ENCODE peak calls at places on chromosomes 6 and 20, in five cellular contexts. T is body of pancreas, J is NCI-H1105, S is GM20000, A is adipocyte. E is an unnamed sample.

GRCh38 chr6:166488081-166488685 is 98.3 kb downstream of the RAMACL start:
- DNase-seq in T (peak), J (no peak), S (peak), A (no peak), E (no peak)

GRCh38 chr6:108927927-108928326 is 79.7 kb downstream of the ARMC2 start:
- DNase-seq in T (no peak), J (no peak), S (no peak), A (no peak), E (no peak)

GRCh38 chr6:44697333-44697732 is 309.8 kb downstream of the CDC5L start:
- DNase-seq in T (no peak), J (no peak), S (no peak), A (no peak), E (no peak)

GRCh38 chr6:139161169-139161568 is 26.3 kb downstream of the HECA start:
- DNase-seq in T (no peak), J (no peak), S (no peak), A (peak), E (no peak)

GRCh38 chr6:81561071-81561564 is 191.4 kb downstream of the TENT5A start:
- DNase-seq in T (no peak), J (no peak), S (no peak), A (no peak), E (no peak)

GRCh38 chr20:64226686-64227576 is 28.6 kb upstream of the PCMTD2 start:
- DNase-seq in T (no peak), J (no peak), S (no peak), A (no peak), E (no peak)

GRCh38 chr6:25138697-25139051 is 140.5 kb upstream of the CARMIL1 start:
- DNase-seq in T (no peak), J (no peak), S (peak), A (peak), E (no peak)

GRCh38 chr20:43840382-43841070 is 74.1 kb upstream of the TOX2 start:
- DNase-seq in T (no peak), J (no peak), S (peak), A (no peak), E (no peak)

GRCh38 chr20:41177636-41178035 is 40.3 kb downstream of the PLCG1 start:
- DNase-seq in T (no peak), J (no peak), S (no peak), A (peak), E (peak)

GRCh38 chr20:40279390-40279789 is 409.6 kb downstream of the MAFB start:
- DNase-seq in T (no peak), J (no peak), S (no peak), A (peak), E (peak)

GRCh38 chr6:44811456-44811855 is 423.9 kb downstream of the CDC5L start:
- DNase-seq in T (no peak), J (no peak), S (no peak), A (no peak), E (no peak)

GRCh38 chr20:35947907-35948306 is 6.4 kb downstream of the SCAND1 start:
- DNase-seq in T (no peak), J (no peak), S (no peak), A (no peak), E (no peak)

GRCh38 chr20:46406986-46407670 is 713 bp upstream of the ELMO2 start:
- DNase-seq in T (peak), J (peak), S (peak), A (peak), E (peak)

GRCh38 chr6:136103763-136104311 is 146.3 kb downstream of the MTFR2 start:
- DNase-seq in T (peak), J (no peak), S (no peak), A (no peak), E (no peak)

GRCh38 chr6:32761084-32761483 is 2.2 kb downstream of the HLA-DQB2 start:
- DNase-seq in T (no peak), J (no peak), S (no peak), A (no peak), E (no peak)

GRCh38 chr6:3697609-3698008 is 53.9 kb downstream of the PXDC1 start:
- DNase-seq in T (no peak), J (no peak), S (no peak), A (peak), E (peak)

GRCh38 chr20:39004508-39004907 is 42.4 kb downstream of the DHX35 start:
- DNase-seq in T (peak), J (peak), S (no peak), A (no peak), E (no peak)

GRCh38 chr6:89927788-89928565 is 33.7 kb downstream of the GJA10 start:
- DNase-seq in T (no peak), J (no peak), S (no peak), A (no peak), E (no peak)

GRCh38 chr6:20931093-20931492 is 396.8 kb downstream of the CDKAL1 start:
- DNase-seq in T (no peak), J (no peak), S (no peak), A (peak), E (no peak)

GRCh38 chr6:150894935-150895686 is 29.6 kb downstream of the MTHFD1L start:
- DNase-seq in T (no peak), J (peak), S (peak), A (peak), E (no peak)

GRCh38 chr6:149929422-149929821 is 6.5 kb upstream of the RAET1G start:
- DNase-seq in T (no peak), J (no peak), S (no peak), A (no peak), E (no peak)

GRCh38 chr6:17015144-17015543 is 86.7 kb upstream of the STMND1 start:
- DNase-seq in T (no peak), J (no peak), S (peak), A (peak), E (no peak)

GRCh38 chr6:167801263-167801662 is 25.4 kb upstream of the AFDN start:
- DNase-seq in T (no peak), J (no peak), S (no peak), A (no peak), E (no peak)

GRCh38 chr20:13331536-13331935 is 110.5 kb downstream of the ISM1 start:
- DNase-seq in T (no peak), J (no peak), S (no peak), A (peak), E (peak)

GRCh38 chr6:71028877-71029252 is 72.0 kb upstream of the B3GAT2 start:
- DNase-seq in T (no peak), J (no peak), S (no peak), A (no peak), E (no peak)

GRCh38 chr20:35731469-35731788 is 10.6 kb downstream of the RBM39 start:
- DNase-seq in T (no peak), J (no peak), S (no peak), A (no peak), E (no peak)

GRCh38 chr20:64041781-64042771 is 6.1 kb downstream of the C20orf204 start:
- DNase-seq in T (no peak), J (no peak), S (no peak), A (no peak), E (no peak)

GRCh38 chr6:168647271-168647670 is 206.3 kb downstream of the SMOC2 start:
- DNase-seq in T (no peak), J (no peak), S (no peak), A (no peak), E (no peak)